ENCODE peak calls at places on chromosomes 12 and 14, in four cellular contexts. One of them, this sample, is unnamed.

GRCh38 chr14:77133718-77134338 is 7.8 kb downstream of the ZDHHC22 start:
- DNase-seq in K562: peak; percentile 62
- DNase-seq in GM12878: no peak
- DNase-seq in HepG2: peak; percentile 58
- DNase-seq in this sample: peak; percentile 65

GRCh38 chr12:26805401-26805971 is 27.5 kb downstream of the ITPR2 start:
- DNase-seq in K562: no peak
- DNase-seq in HepG2: no peak
- DNase-seq in GM12878: no peak
- DNase-seq in this sample: no peak

GRCh38 chr14:87667661-87668060 is 325.3 kb downstream of the GALC start:
- DNase-seq in GM12878: no peak
- DNase-seq in K562: no peak
- DNase-seq in HepG2: no peak
- DNase-seq in this sample: no peak

GRCh38 chr12:14768823-14769405 is 34.4 kb downstream of the WBP11 start:
- DNase-seq in GM12878: peak; percentile 30
- DNase-seq in K562: no peak
- DNase-seq in HepG2: no peak
- DNase-seq in this sample: no peak

GRCh38 chr12:132230381-132230780 is 86.1 kb downstream of the NOC4L start:
- DNase-seq in K562: no peak
- DNase-seq in HepG2: no peak
- DNase-seq in GM12878: no peak
- DNase-seq in this sample: no peak

GRCh38 chr12:50514526-50515276 is 9.9 kb downstream of the DIP2B start:
- DNase-seq in K562: no peak
- DNase-seq in HepG2: no peak
- DNase-seq in GM12878: no peak
- DNase-seq in this sample: no peak

GRCh38 chr12:55692631-55693322 is 14.9 kb downstream of the ITGA7 start:
- DNase-seq in HepG2: no peak
- DNase-seq in GM12878: no peak
- DNase-seq in K562: no peak
- DNase-seq in this sample: no peak

GRCh38 chr12:40697566-40698257 is 5.5 kb downstream of the CNTN1 start:
- DNase-seq in K562: no peak
- DNase-seq in GM12878: no peak
- DNase-seq in HepG2: no peak
- DNase-seq in this sample: peak; percentile 63

GRCh38 chr12:124594851-124595250 is 27.4 kb upstream of the NCOR2 start:
- DNase-seq in K562: no peak
- DNase-seq in HepG2: no peak
- DNase-seq in GM12878: no peak
- DNase-seq in this sample: no peak
- TF ChIP-seq CHD2 in K562: no peak
- TF ChIP-seq CHD2 in HepG2: no peak
- TF ChIP-seq CHD2 in GM12878: no peak
- TF ChIP-seq CHD2 in this sample: no peak

GRCh38 chr12:716506-716905 is 35.9 kb upstream of the WNK1 start:
- DNase-seq in K562: peak; percentile 70
- DNase-seq in HepG2: no peak
- DNase-seq in GM12878: no peak
- DNase-seq in this sample: no peak

GRCh38 chr12:713281-713875 is 39.0 kb upstream of the WNK1 start:
- DNase-seq in GM12878: no peak
- DNase-seq in K562: no peak
- DNase-seq in HepG2: no peak
- DNase-seq in this sample: no peak

GRCh38 chr12:709631-710030 is 42.7 kb upstream of the WNK1 start:
- DNase-seq in GM12878: no peak
- DNase-seq in HepG2: no peak
- DNase-seq in K562: no peak
- DNase-seq in this sample: no peak

DNA sequence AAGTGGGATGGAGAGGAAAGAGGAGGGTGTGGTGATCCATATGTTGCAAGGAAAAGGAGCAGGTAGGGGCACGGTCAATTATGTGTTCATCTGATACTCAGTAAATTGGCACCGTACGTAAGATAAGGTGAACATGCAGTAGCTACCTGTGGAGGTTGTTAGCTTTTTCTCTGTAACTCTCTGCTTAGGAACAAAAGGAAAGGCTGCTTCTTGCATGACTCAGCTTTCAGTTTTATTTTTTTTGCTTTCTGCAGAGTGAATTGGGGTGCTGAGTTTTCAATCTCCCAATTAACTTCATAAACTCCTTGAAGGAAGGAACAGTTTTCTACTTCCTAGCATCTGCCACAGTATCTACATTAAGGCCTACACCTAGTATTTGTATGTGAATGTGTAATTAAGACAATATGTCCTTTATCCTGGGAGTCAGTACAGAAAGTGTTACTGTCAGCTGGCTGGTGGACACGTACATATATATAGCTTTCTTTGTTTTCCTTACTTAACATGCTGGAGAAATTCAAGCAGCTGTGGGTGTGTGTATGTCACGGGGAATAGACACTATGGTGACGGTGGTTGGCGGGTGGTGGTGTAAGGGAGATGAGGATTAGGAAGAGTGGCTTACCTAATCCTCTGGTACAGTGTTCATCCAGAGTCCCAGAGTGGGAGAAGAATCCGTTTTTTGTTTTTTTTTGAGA is 40.1 kb upstream of the WNK1 start:
- DNase-seq in GM12878: no peak
- DNase-seq in HepG2: no peak
- DNase-seq in K562: no peak
- DNase-seq in this sample: no peak
- TF ChIP-seq POLR2A in GM12878: no peak
- TF ChIP-seq POLR2A in HepG2: no peak
- TF ChIP-seq POLR2A in K562: no peak
- TF ChIP-seq POLR2A in this sample: no peak

DNA sequence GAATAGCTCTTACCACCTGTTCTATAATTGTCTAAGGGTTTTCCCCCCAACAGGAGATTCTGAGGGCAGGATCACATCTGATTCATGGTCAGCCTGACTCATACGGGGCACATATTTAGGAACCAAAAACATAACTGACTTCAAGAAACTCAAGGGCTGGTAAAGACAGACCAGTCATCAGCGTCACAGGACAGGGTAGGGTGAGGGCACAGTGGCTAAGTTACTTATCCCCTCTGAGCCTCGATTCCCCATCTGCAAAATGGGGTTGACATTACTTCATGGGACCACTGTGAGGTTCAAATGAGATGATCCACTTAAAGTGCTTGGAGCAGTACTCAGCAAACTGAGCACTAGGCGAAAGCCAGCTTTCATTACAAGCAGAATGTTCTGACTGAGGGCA is 606 bp downstream of the CINP start:
- DNase-seq in K562: peak; percentile 9
- DNase-seq in GM12878: peak; percentile 57
- DNase-seq in HepG2: no peak
- DNase-seq in this sample: no peak
- TF ChIP-seq CHD2 in K562: no peak
- TF ChIP-seq CHD2 in GM12878: no peak
- TF ChIP-seq CHD2 in HepG2: no peak
- TF ChIP-seq CHD2 in this sample: no peak

GRCh38 chr14:105888784-105889665 is 362.6 kb downstream of the TMEM121 start:
- DNase-seq in K562: peak; percentile 1
- DNase-seq in HepG2: no peak
- DNase-seq in GM12878: no peak
- DNase-seq in this sample: no peak

GRCh38 chr14:105890474-105891220 is 364.3 kb downstream of the TMEM121 start:
- DNase-seq in K562: peak; percentile 1
- DNase-seq in HepG2: no peak
- DNase-seq in GM12878: no peak
- DNase-seq in this sample: no peak

GRCh38 chr14:105888151-105888550 is 361.8 kb downstream of the TMEM121 start:
- DNase-seq in GM12878: no peak
- DNase-seq in K562: no peak
- DNase-seq in HepG2: no peak
- DNase-seq in this sample: no peak

GRCh38 chr14:105891221-105891602 is 364.8 kb downstream of the TMEM121 start:
- DNase-seq in HepG2: no peak
- DNase-seq in GM12878: no peak
- DNase-seq in K562: no peak
- DNase-seq in this sample: no peak

DNA sequence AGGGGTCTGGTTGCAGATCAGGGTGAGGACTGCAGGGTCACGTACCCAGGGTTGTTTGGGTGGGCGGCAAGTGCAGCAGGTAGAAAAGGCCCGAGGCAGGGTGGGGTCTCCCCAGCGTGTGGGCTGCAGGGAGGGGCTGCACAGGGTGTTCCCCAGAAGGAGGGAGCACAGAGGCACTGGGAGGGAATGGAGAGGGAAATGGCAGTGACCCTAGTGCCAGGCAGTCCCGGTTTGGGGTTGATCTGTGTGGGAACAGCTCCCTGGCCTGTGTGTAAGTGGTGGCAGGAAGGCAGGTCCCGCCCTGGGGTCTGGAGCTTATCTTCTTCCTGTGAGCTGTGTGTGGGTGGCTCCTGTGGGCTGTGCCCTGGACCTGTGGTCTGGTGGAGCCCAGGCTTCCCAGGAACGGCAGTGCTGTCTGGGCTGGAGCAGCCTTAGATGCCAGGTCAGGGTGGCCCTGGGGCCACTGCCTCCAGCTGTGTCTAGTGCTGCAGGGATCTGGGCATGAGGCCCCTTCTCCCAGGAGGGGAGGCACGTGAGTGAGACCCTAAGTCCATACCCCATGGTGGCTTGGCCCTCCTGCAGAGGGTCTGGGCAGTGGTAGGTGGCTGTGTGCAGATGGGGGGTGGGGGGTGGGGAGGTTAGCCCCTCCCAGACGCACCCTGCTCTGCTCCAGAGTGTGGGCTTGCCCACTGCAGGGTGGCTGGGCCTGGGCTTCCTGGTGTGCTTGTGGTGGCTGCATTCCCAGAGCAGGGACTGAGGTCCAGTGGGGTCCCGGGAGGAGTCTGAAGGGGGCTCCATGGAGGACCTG is 363.5 kb downstream of the TMEM121 start:
- DNase-seq in K562: peak; percentile 3
- DNase-seq in GM12878: no peak
- DNase-seq in HepG2: no peak
- DNase-seq in this sample: no peak
- TF ChIP-seq POLR2A in K562: no peak
- TF ChIP-seq POLR2A in GM12878: peak; percentile 38
- TF ChIP-seq POLR2A in HepG2: no peak
- TF ChIP-seq POLR2A in this sample: no peak

GRCh38 chr14:23354990-23355389 is 2.3 kb upstream of the SLC22A17 start:
- DNase-seq in K562: no peak
- DNase-seq in GM12878: no peak
- DNase-seq in HepG2: no peak
- DNase-seq in this sample: no peak

GRCh38 chr14:23356662-23357061 is 4.0 kb upstream of the SLC22A17 start:
- DNase-seq in HepG2: no peak
- DNase-seq in GM12878: no peak
- DNase-seq in K562: no peak
- DNase-seq in this sample: no peak

GRCh38 chr14:23357261-23357660 is 4.6 kb upstream of the SLC22A17 start:
- DNase-seq in GM12878: no peak
- DNase-seq in K562: no peak
- DNase-seq in HepG2: no peak
- DNase-seq in this sample: no peak

GRCh38 chr14:23358042-23358441 is 5.4 kb upstream of the SLC22A17 start:
- DNase-seq in GM12878: no peak
- DNase-seq in HepG2: no peak
- DNase-seq in K562: no peak
- DNase-seq in this sample: no peak

GRCh38 chr14:23356036-23356435 is 3.3 kb upstream of the SLC22A17 start:
- DNase-seq in GM12878: no peak
- DNase-seq in HepG2: no peak
- DNase-seq in K562: no peak
- DNase-seq in this sample: no peak
- TF ChIP-seq CHD2 in GM12878: no peak
- TF ChIP-seq CHD2 in HepG2: no peak
- TF ChIP-seq CHD2 in K562: no peak
- TF ChIP-seq CHD2 in this sample: no peak

DNA sequence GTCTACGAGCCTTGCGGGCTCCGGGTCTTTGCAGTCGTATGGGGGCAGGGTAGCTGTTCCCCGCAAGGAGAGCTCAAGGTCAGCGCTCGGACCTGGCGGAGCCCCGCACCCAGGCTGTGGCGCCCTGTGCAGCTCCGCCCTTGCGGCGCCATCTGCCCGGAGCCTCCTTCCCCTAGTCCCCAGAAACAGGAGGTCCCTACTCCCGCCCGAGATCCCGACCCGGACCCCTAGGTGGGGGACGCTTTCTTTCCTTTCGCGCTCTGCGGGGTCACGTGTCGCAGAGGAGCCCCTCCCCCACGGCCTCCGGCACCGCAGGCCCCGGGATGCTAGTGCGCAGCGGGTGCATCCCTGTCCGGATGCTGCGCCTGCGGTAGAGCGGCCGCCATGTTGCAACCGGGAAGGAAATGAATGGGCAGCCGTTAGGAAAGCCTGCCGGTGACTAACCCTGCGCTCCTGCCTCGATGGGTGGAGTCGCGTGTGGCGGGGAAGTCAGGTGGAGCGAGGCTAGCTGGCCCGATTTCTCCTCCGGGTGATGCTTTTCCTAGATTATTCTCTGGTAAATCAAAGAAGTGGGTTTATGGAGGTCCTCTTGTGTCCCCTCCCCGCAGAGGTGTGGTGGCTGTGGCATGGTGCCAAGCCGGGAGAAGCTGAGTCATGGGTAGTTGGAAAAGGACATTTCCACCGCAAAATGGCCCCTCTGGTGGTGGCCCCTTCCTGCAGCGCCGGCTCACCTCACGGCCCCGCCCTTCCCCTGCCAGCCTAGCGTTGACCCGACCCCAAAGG is 788 bp downstream of the GAPDH start:
- DNase-seq in K562: peak; percentile 57
- DNase-seq in HepG2: peak; percentile 22
- DNase-seq in GM12878: no peak
- DNase-seq in this sample: peak; percentile 64
- TF ChIP-seq POLR2A in K562: no peak
- TF ChIP-seq POLR2A in HepG2: no peak
- TF ChIP-seq POLR2A in GM12878: peak; percentile 71
- TF ChIP-seq POLR2A in this sample: peak; percentile 18

GRCh38 chr12:67414011-67414715 is 145.0 kb downstream of the CAND1 start:
- DNase-seq in GM12878: no peak
- DNase-seq in K562: no peak
- DNase-seq in HepG2: no peak
- DNase-seq in this sample: no peak

GRCh38 chr12:67411562-67411961 is 142.4 kb downstream of the CAND1 start:
- DNase-seq in K562: no peak
- DNase-seq in HepG2: no peak
- DNase-seq in GM12878: no peak
- DNase-seq in this sample: no peak

GRCh38 chr12:67413577-67413976 is 144.4 kb downstream of the CAND1 start:
- DNase-seq in HepG2: no peak
- DNase-seq in K562: no peak
- DNase-seq in GM12878: no peak
- DNase-seq in this sample: no peak

GRCh38 chr12:67410246-67410645 is 141.1 kb downstream of the CAND1 start:
- DNase-seq in HepG2: no peak
- DNase-seq in GM12878: no peak
- DNase-seq in K562: no peak
- DNase-seq in this sample: no peak

GRCh38 chr12:67410667-67411067 is 141.5 kb downstream of the CAND1 start:
- DNase-seq in GM12878: no peak
- DNase-seq in K562: no peak
- DNase-seq in HepG2: no peak
- DNase-seq in this sample: no peak
- TF ChIP-seq CHD2 in GM12878: no peak
- TF ChIP-seq CHD2 in K562: no peak
- TF ChIP-seq CHD2 in HepG2: no peak
- TF ChIP-seq CHD2 in this sample: no peak

This sample was measured in A549.